ENCODE peak calls at places on chromosomes 4 and X, in four cellular contexts. N is uterus; M is heart left ventricle; K is stimulated activated CD4-positive, alpha-beta T cell treated with anti-CD3 and anti-CD28 coated beads, Interleukin-15, amount 100 ng/mL, for 1 hour. Z is an unnamed sample.

GRCh38 chrX:42976729-42977366 is 198.9 kb upstream of the PPP1R2C start:
- DNase-seq in N (no peak), M (no peak), K (no peak), Z (no peak)

GRCh38 chrX:153740631-153741222 is 16.1 kb downstream of the ABCD1 start:
- DNase-seq in N (no peak), M (no peak), K (no peak), Z (no peak)

GRCh38 chr4:129095811-129096454 is at the start of gene C4orf33:
- DNase-seq in N (peak; percentile 53), M (peak; percentile 63), K (peak; percentile 56), Z (peak; percentile 0)

GRCh38 chrX:14076639-14077038 is 46.9 kb upstream of the GEMIN8 start:
- DNase-seq in N (no peak), M (no peak), K (no peak), Z (no peak)

GRCh38 chr4:17347445-17347844 is 164.4 kb downstream of the QDPR start:
- DNase-seq in N (no peak), M (no peak), K (no peak), Z (no peak)

GRCh38 chr4:169120624-169121023 is 110.6 kb upstream of the CBR4 start:
- DNase-seq in N (no peak), M (no peak), K (no peak), Z (no peak)

GRCh38 chr4:851701-852430 is 25.9 kb upstream of the CPLX1 start:
- DNase-seq in N (no peak), M (no peak), K (no peak), Z (no peak)

GRCh38 chr4:185634066-185634652 is 98.9 kb upstream of the PDLIM3 start:
- DNase-seq in N (no peak), M (no peak), K (no peak), Z (no peak)

GRCh38 chr4:59339631-59340030 is 1860.5 kb upstream of the ADGRL3 start:
- DNase-seq in N (no peak), M (no peak), K (no peak), Z (no peak)

GRCh38 chrX:13717697-13718483 is 16.5 kb downstream of the TRAPPC2 start:
- DNase-seq in N (peak; percentile 49), M (no peak), K (no peak), Z (peak; percentile 35)

GRCh38 chr4:168852933-168853713 is 156.9 kb downstream of the CBR4 start:
- DNase-seq in N (no peak), M (no peak), K (no peak), Z (no peak)

GRCh38 chr4:2049811-2050210 is 9.3 kb upstream of the NAT8L start:
- DNase-seq in N (no peak), M (no peak), K (no peak), Z (no peak)

GRCh38 chr4:69032847-69033638 is 63.2 kb upstream of the UGT2B7 start:
- DNase-seq in N (no peak), M (no peak), K (no peak), Z (no peak)

GRCh38 chrX:37818031-37818430 is 29.3 kb downstream of the DYNLT3 start:
- DNase-seq in N (no peak), M (no peak), K (no peak), Z (no peak)

GRCh38 chrX:106468433-106468832 is 143.3 kb upstream of the RADX start:
- DNase-seq in N (no peak), M (no peak), K (no peak), Z (no peak)

GRCh38 chrX:40154853-40155616 is 57.3 kb upstream of the BCOR start:
- DNase-seq in N (peak; percentile 76), M (peak; percentile 87), K (no peak), Z (no peak)

GRCh38 chr4:110793890-110794588 is 171.2 kb upstream of the PITX2 start:
- DNase-seq in N (no peak), M (no peak), K (no peak), Z (no peak)

GRCh38 chrX:41118156-41118555 is 32.9 kb downstream of the USP9X start:
- DNase-seq in N (no peak), M (no peak), K (no peak), Z (no peak)

GRCh38 chrX:25125483-25125882 is 109.7 kb upstream of the ARX start:
- DNase-seq in N (no peak), M (no peak), K (no peak), Z (no peak)

GRCh38 chr4:39096847-39097246 is 34.8 kb downstream of the KLHL5 start:
- DNase-seq in N (no peak), M (no peak), K (no peak), Z (no peak)

GRCh38 chr4:137531951-137532868 is at the start of gene PCDH18:
- DNase-seq in N (peak; percentile 95), M (peak; percentile 92), K (no peak), Z (peak; percentile 5)

GRCh38 chr4:1746919-1747602 is 25.7 kb downstream of the TACC3 start:
- DNase-seq in N (no peak), M (no peak), K (no peak), Z (no peak)

GRCh38 chrX:133414399-133415275 is 652 bp downstream of the GPC4 start:
- DNase-seq in N (peak; percentile 38), M (no peak), K (no peak), Z (no peak)

GRCh38 chr4:40576651-40577480 is 52.8 kb downstream of the RBM47 start:
- DNase-seq in N (peak; percentile 39), M (peak; percentile 83), K (no peak), Z (peak; percentile 41)

GRCh38 chr4:185311113-185311888 is 84.4 kb downstream of the LRP2BP start:
- DNase-seq in N (no peak), M (no peak), K (no peak), Z (no peak)

GRCh38 chr4:11842620-11843263 is 414.0 kb upstream of the HS3ST1 start:
- DNase-seq in N (no peak), M (no peak), K (no peak), Z (no peak)